ENCODE peak calls at places on chromosomes 1 and 21, in nine cellular contexts. One of them, this sample, is unnamed.

GRCh38 chr1:232385221-232385620 is 244.7 kb downstream of the SIPA1L2 start:
- DNase-seq in GM06990: no peak
- DNase-seq in foreskin keratinocyte: peak; percentile 30
- DNase-seq in HepG2: no peak
- DNase-seq in ovary: no peak
- DNase-seq in left lung: no peak
- DNase-seq in AG04449: peak; percentile 12
- DNase-seq in kidney epithelial cell: peak; percentile 41
- DNase-seq in progenitor cell of endocrine pancreas: no peak
- DNase-seq in this sample: peak; percentile 88

GRCh38 chr1:31944205-31945089 is 6.3 kb upstream of the PTP4A2 start:
- DNase-seq in GM06990: peak; percentile 91
- DNase-seq in foreskin keratinocyte: peak; percentile 61
- DNase-seq in HepG2: peak; percentile 46
- DNase-seq in ovary: peak; percentile 90
- DNase-seq in left lung: peak; percentile 94
- DNase-seq in AG04449: no peak
- DNase-seq in kidney epithelial cell: no peak
- DNase-seq in progenitor cell of endocrine pancreas: peak; percentile 77
- DNase-seq in this sample: no peak

GRCh38 chr1:229432116-229432461 is 1.8 kb downstream of the ACTA1 start:
- DNase-seq in GM06990: no peak
- DNase-seq in foreskin keratinocyte: no peak
- DNase-seq in HepG2: no peak
- DNase-seq in ovary: no peak
- DNase-seq in left lung: no peak
- DNase-seq in AG04449: no peak
- DNase-seq in kidney epithelial cell: no peak
- DNase-seq in progenitor cell of endocrine pancreas: no peak
- DNase-seq in this sample: no peak

GRCh38 chr1:240399381-240399780 is 212.6 kb downstream of the GREM2 start:
- DNase-seq in GM06990: no peak
- DNase-seq in foreskin keratinocyte: no peak
- DNase-seq in HepG2: no peak
- DNase-seq in ovary: peak; percentile 16
- DNase-seq in left lung: no peak
- DNase-seq in AG04449: peak; percentile 86
- DNase-seq in kidney epithelial cell: peak; percentile 68
- DNase-seq in progenitor cell of endocrine pancreas: no peak
- DNase-seq in this sample: peak; percentile 94

GRCh38 chr1:1927751-1928150 is 8.7 kb upstream of the TMEM52 start:
- DNase-seq in GM06990: no peak
- DNase-seq in foreskin keratinocyte: no peak
- DNase-seq in HepG2: no peak
- DNase-seq in ovary: peak; percentile 17
- DNase-seq in left lung: peak; percentile 66
- DNase-seq in AG04449: no peak
- DNase-seq in kidney epithelial cell: no peak
- DNase-seq in progenitor cell of endocrine pancreas: no peak
- DNase-seq in this sample: no peak

GRCh38 chr1:35870651-35871309 is 12.2 kb upstream of the AGO1 start:
- DNase-seq in GM06990: no peak
- DNase-seq in foreskin keratinocyte: no peak
- DNase-seq in HepG2: no peak
- DNase-seq in ovary: no peak
- DNase-seq in left lung: no peak
- DNase-seq in AG04449: no peak
- DNase-seq in kidney epithelial cell: no peak
- DNase-seq in progenitor cell of endocrine pancreas: no peak
- DNase-seq in this sample: no peak

GRCh38 chr1:208604295-208604694 is 360.1 kb upstream of the PLXNA2 start:
- DNase-seq in GM06990: peak; percentile 77
- DNase-seq in foreskin keratinocyte: peak; percentile 86
- DNase-seq in HepG2: no peak
- DNase-seq in ovary: no peak
- DNase-seq in left lung: no peak
- DNase-seq in AG04449: no peak
- DNase-seq in kidney epithelial cell: peak; percentile 32
- DNase-seq in progenitor cell of endocrine pancreas: no peak
- DNase-seq in this sample: peak; percentile 79

GRCh38 chr1:108199781-108200626 is at the start of gene SLC25A24:
- DNase-seq in GM06990: peak; percentile 68
- DNase-seq in foreskin keratinocyte: peak; percentile 48
- DNase-seq in HepG2: peak; percentile 47
- DNase-seq in ovary: peak; percentile 85
- DNase-seq in left lung: peak; percentile 98
- DNase-seq in AG04449: no peak
- DNase-seq in kidney epithelial cell: peak; percentile 28
- DNase-seq in progenitor cell of endocrine pancreas: peak; percentile 73
- DNase-seq in this sample: peak; percentile 81

GRCh38 chr1:224542783-224543440 is 73.2 kb upstream of the CNIH3 start:
- DNase-seq in GM06990: no peak
- DNase-seq in foreskin keratinocyte: peak; percentile 99
- DNase-seq in HepG2: peak; percentile 68
- DNase-seq in ovary: no peak
- DNase-seq in left lung: no peak
- DNase-seq in AG04449: peak; percentile 90
- DNase-seq in kidney epithelial cell: peak; percentile 98
- DNase-seq in progenitor cell of endocrine pancreas: no peak
- DNase-seq in this sample: peak; percentile 92

GRCh38 chr1:88655685-88656299 is 28.3 kb upstream of the PKN2 start:
- DNase-seq in GM06990: peak; percentile 5
- DNase-seq in foreskin keratinocyte: no peak
- DNase-seq in HepG2: peak; percentile 10
- DNase-seq in ovary: no peak
- DNase-seq in left lung: no peak
- DNase-seq in AG04449: no peak
- DNase-seq in kidney epithelial cell: no peak
- DNase-seq in progenitor cell of endocrine pancreas: no peak
- DNase-seq in this sample: peak; percentile 31

GRCh38 chr21:25967566-25968438 is 202.8 kb downstream of the APP start:
- DNase-seq in GM06990: peak; percentile 30
- DNase-seq in foreskin keratinocyte: peak; percentile 61
- DNase-seq in HepG2: no peak
- DNase-seq in ovary: no peak
- DNase-seq in left lung: no peak
- DNase-seq in AG04449: no peak
- DNase-seq in kidney epithelial cell: no peak
- DNase-seq in progenitor cell of endocrine pancreas: no peak
- DNase-seq in this sample: peak; percentile 9

GRCh38 chr1:36803870-36804560 is 230.3 kb downstream of the GRIK3 start:
- DNase-seq in GM06990: no peak
- DNase-seq in foreskin keratinocyte: no peak
- DNase-seq in HepG2: no peak
- DNase-seq in ovary: no peak
- DNase-seq in left lung: no peak
- DNase-seq in AG04449: no peak
- DNase-seq in kidney epithelial cell: no peak
- DNase-seq in progenitor cell of endocrine pancreas: no peak
- DNase-seq in this sample: no peak

GRCh38 chr1:225809842-225810578 is at the start of gene EPHX1:
- DNase-seq in GM06990: peak; percentile 79
- DNase-seq in foreskin keratinocyte: peak; percentile 65
- DNase-seq in HepG2: peak; percentile 76
- DNase-seq in ovary: peak; percentile 90
- DNase-seq in left lung: peak; percentile 96
- DNase-seq in AG04449: peak; percentile 29
- DNase-seq in kidney epithelial cell: peak; percentile 57
- DNase-seq in progenitor cell of endocrine pancreas: peak; percentile 68
- DNase-seq in this sample: peak; percentile 97

GRCh38 chr1:60695633-60696032 is 386.7 kb upstream of the NFIA start:
- DNase-seq in GM06990: no peak
- DNase-seq in foreskin keratinocyte: no peak
- DNase-seq in HepG2: no peak
- DNase-seq in ovary: no peak
- DNase-seq in left lung: peak; percentile 38
- DNase-seq in AG04449: no peak
- DNase-seq in kidney epithelial cell: no peak
- DNase-seq in progenitor cell of endocrine pancreas: no peak
- DNase-seq in this sample: no peak

GRCh38 chr1:43822040-43822439 is 111.6 kb upstream of the ARTN start:
- DNase-seq in GM06990: no peak
- DNase-seq in foreskin keratinocyte: peak; percentile 87
- DNase-seq in HepG2: no peak
- DNase-seq in ovary: no peak
- DNase-seq in left lung: no peak
- DNase-seq in AG04449: peak; percentile 51
- DNase-seq in kidney epithelial cell: peak; percentile 91
- DNase-seq in progenitor cell of endocrine pancreas: no peak
- DNase-seq in this sample: peak; percentile 93

GRCh38 chr1:30328401-30329262 is 394.8 kb downstream of the MATN1 start:
- DNase-seq in GM06990: no peak
- DNase-seq in foreskin keratinocyte: no peak
- DNase-seq in HepG2: no peak
- DNase-seq in ovary: no peak
- DNase-seq in left lung: peak; percentile 38
- DNase-seq in AG04449: no peak
- DNase-seq in kidney epithelial cell: no peak
- DNase-seq in progenitor cell of endocrine pancreas: peak; percentile 6
- DNase-seq in this sample: no peak

GRCh38 chr1:30331415-30332065 is 391.8 kb downstream of the MATN1 start:
- DNase-seq in GM06990: no peak
- DNase-seq in foreskin keratinocyte: peak; percentile 39
- DNase-seq in HepG2: no peak
- DNase-seq in ovary: no peak
- DNase-seq in left lung: peak; percentile 39
- DNase-seq in AG04449: no peak
- DNase-seq in kidney epithelial cell: no peak
- DNase-seq in progenitor cell of endocrine pancreas: no peak
- DNase-seq in this sample: peak; percentile 15

GRCh38 chr1:30329263-30329753 is 394.1 kb downstream of the MATN1 start:
- DNase-seq in GM06990: no peak
- DNase-seq in foreskin keratinocyte: no peak
- DNase-seq in HepG2: no peak
- DNase-seq in ovary: no peak
- DNase-seq in left lung: no peak
- DNase-seq in AG04449: no peak
- DNase-seq in kidney epithelial cell: no peak
- DNase-seq in progenitor cell of endocrine pancreas: peak; percentile 4
- DNase-seq in this sample: no peak

GRCh38 chr1:30330644-30331043 is 392.7 kb downstream of the MATN1 start:
- DNase-seq in GM06990: no peak
- DNase-seq in foreskin keratinocyte: no peak
- DNase-seq in HepG2: no peak
- DNase-seq in ovary: no peak
- DNase-seq in left lung: peak; percentile 13
- DNase-seq in AG04449: no peak
- DNase-seq in kidney epithelial cell: no peak
- DNase-seq in progenitor cell of endocrine pancreas: no peak
- DNase-seq in this sample: no peak

DNA sequence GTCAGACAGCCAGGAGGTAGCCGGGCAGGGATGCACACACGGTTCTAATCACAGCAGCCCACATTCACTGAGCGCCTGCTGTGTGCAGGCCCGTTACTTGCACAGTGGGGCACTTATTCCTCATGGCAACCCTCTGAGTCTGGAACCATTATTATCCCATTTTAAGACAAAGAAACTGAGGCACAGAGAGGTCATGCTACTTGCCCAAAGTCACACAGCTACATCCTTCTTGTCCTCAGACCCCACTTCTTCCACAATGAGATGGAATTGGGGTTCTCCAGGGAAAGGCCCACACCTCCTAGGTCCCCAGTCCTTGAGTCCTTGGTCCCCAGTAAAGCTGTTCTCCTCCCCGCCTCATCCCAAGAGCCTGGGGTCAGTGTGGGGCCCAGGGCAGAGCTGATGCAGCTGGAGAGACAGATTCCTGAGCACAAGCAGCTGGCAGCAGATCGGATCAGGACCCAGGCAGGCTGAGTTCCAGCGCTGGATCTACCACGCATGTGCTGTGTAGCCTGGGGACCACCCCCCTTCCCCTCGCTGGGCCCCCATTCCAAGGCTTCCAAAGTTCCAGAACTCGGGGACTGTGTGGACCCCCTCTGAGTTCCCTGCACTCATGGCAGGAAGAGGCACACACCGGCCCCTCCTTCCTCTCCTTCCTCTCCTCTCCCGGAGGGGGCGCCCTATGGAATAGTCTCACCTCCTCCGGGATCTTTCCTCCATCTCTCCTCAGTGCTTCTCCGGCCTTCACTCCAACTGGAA is 393.4 kb downstream of the MATN1 start:
- DNase-seq in GM06990: no peak
- DNase-seq in foreskin keratinocyte: no peak
- DNase-seq in HepG2: no peak
- DNase-seq in ovary: no peak
- DNase-seq in left lung: peak; percentile 49
- DNase-seq in AG04449: no peak
- DNase-seq in kidney epithelial cell: no peak
- DNase-seq in progenitor cell of endocrine pancreas: no peak
- DNase-seq in this sample: no peak
- TF ChIP-seq CTCF in GM06990: no peak
- TF ChIP-seq CTCF in foreskin keratinocyte: no peak
- TF ChIP-seq CTCF in HepG2: no peak
- TF ChIP-seq CTCF in ovary: no peak
- TF ChIP-seq CTCF in left lung: no peak
- TF ChIP-seq CTCF in AG04449: no peak
- TF ChIP-seq CTCF in kidney epithelial cell: no peak
- TF ChIP-seq CTCF in progenitor cell of endocrine pancreas: no peak
- TF ChIP-seq CTCF in this sample: no peak

GRCh38 chr1:165449121-165449520 is 4.2 kb upstream of the RXRG start:
- DNase-seq in GM06990: no peak
- DNase-seq in foreskin keratinocyte: no peak
- DNase-seq in HepG2: no peak
- DNase-seq in ovary: no peak
- DNase-seq in left lung: no peak
- DNase-seq in AG04449: no peak
- DNase-seq in kidney epithelial cell: no peak
- DNase-seq in progenitor cell of endocrine pancreas: no peak
- DNase-seq in this sample: no peak
- TF ChIP-seq CTCF in GM06990: no peak
- TF ChIP-seq CTCF in foreskin keratinocyte: no peak
- TF ChIP-seq CTCF in HepG2: no peak
- TF ChIP-seq CTCF in ovary: no peak
- TF ChIP-seq CTCF in left lung: no peak
- TF ChIP-seq CTCF in AG04449: no peak
- TF ChIP-seq CTCF in kidney epithelial cell: no peak
- TF ChIP-seq CTCF in progenitor cell of endocrine pancreas: no peak
- TF ChIP-seq CTCF in this sample: no peak

DNA sequence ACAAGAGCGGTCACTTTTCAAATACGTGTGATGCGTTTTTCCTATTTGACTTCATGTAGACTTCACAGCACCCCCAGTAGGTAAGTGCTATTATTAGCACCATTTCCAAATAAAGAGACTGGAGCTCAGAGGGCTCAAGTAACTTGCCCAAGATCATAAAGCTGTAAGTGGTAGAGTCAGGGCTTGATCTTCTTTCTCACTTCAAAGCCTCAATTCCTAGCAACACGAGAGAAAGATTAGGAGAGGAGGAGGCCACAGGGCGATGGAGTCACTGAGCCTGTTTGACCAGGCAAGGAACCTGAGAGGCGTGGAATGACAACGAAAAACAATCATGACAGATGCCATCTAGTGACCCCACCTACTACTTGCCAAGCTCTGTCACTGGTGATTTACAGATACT is 181.0 kb downstream of the FOXD2 start:
- DNase-seq in GM06990: no peak
- DNase-seq in foreskin keratinocyte: no peak
- DNase-seq in HepG2: no peak
- DNase-seq in ovary: no peak
- DNase-seq in left lung: no peak
- DNase-seq in AG04449: no peak
- DNase-seq in kidney epithelial cell: no peak
- DNase-seq in progenitor cell of endocrine pancreas: no peak
- DNase-seq in this sample: no peak
- TF ChIP-seq CTCF in GM06990: no peak
- TF ChIP-seq CTCF in foreskin keratinocyte: no peak
- TF ChIP-seq CTCF in HepG2: no peak
- TF ChIP-seq CTCF in ovary: no peak
- TF ChIP-seq CTCF in left lung: no peak
- TF ChIP-seq CTCF in AG04449: no peak
- TF ChIP-seq CTCF in kidney epithelial cell: no peak
- TF ChIP-seq CTCF in progenitor cell of endocrine pancreas: no peak
- TF ChIP-seq CTCF in this sample: no peak

GRCh38 chr1:119871881-119872280 is 24.4 kb downstream of the ADAM30 start:
- DNase-seq in GM06990: no peak
- DNase-seq in foreskin keratinocyte: no peak
- DNase-seq in HepG2: no peak
- DNase-seq in ovary: no peak
- DNase-seq in left lung: peak; percentile 34
- DNase-seq in AG04449: no peak
- DNase-seq in kidney epithelial cell: no peak
- DNase-seq in progenitor cell of endocrine pancreas: no peak
- DNase-seq in this sample: no peak
- TF ChIP-seq CTCF in GM06990: no peak
- TF ChIP-seq CTCF in foreskin keratinocyte: no peak
- TF ChIP-seq CTCF in HepG2: no peak
- TF ChIP-seq CTCF in ovary: no peak
- TF ChIP-seq CTCF in left lung: no peak
- TF ChIP-seq CTCF in AG04449: no peak
- TF ChIP-seq CTCF in kidney epithelial cell: no peak
- TF ChIP-seq CTCF in progenitor cell of endocrine pancreas: no peak
- TF ChIP-seq CTCF in this sample: no peak